ENCODE peak calls at places on chromosomes 5 and 9, in nine cellular contexts. F is prostate gland, A is neural progenitor cell, H is hepatocyte, K is adrenal gland, B is lower lobe of right lung, O is upper lobe of right lung, D is tibial artery, I is heart left ventricle. M is an unnamed sample.

GRCh38 chr9:34992376-34992951 is 2.9 kb downstream of the DNAJB5 start:
- DNase-seq in O (no peak), K (peak; percentile 87), A (peak; percentile 8), I (peak; percentile 80), F (no peak), H (peak; percentile 78), D (peak; percentile 93), B (no peak), M (no peak)

GRCh38 chr5:145856285-145856818 is 16.5 kb downstream of the GRXCR2 start:
- DNase-seq in A (peak; percentile 73), H (peak; percentile 73), F (peak; percentile 19), O (peak; percentile 67), B (peak; percentile 58), K (peak; percentile 63), D (peak; percentile 65), I (peak; percentile 65), M (peak; percentile 78)

GRCh38 chr5:146291421-146292074 is 47.1 kb upstream of the POU4F3 start:
- DNase-seq in I (no peak), F (no peak), K (no peak), A (peak; percentile 79), D (no peak), O (no peak), H (peak; percentile 72), B (no peak), M (peak; percentile 69)

GRCh38 chr5:151082976-151083651 is 2.3 kb upstream of the TNIP1 start:
- DNase-seq in B (peak; percentile 66), H (peak; percentile 73), F (no peak), I (no peak), O (peak; percentile 70), K (no peak), A (no peak), D (no peak), M (no peak)

GRCh38 chr9:91770229-91770628 is 179.8 kb downstream of the ROR2 start:
- DNase-seq in D (no peak), K (no peak), B (no peak), H (no peak), O (no peak), F (no peak), I (no peak), A (no peak), M (no peak)

GRCh38 chr9:126633881-126634558 is 20.3 kb downstream of the LMX1B start:
- DNase-seq in D (no peak), A (no peak), F (no peak), H (no peak), K (no peak), I (no peak), O (no peak), B (no peak), M (no peak)

GRCh38 chr5:1011226-1011631 is 2.6 kb downstream of the NKD2 start:
- DNase-seq in O (peak; percentile 74), F (no peak), I (peak; percentile 52), B (peak; percentile 56), D (no peak), K (peak; percentile 17), A (peak; percentile 76), H (peak; percentile 63), M (peak; percentile 54)

GRCh38 chr5:16461782-16462181 is 3.8 kb downstream of the ZNF622 start:
- DNase-seq in I (no peak), A (no peak), O (no peak), H (no peak), F (no peak), B (no peak), D (no peak), K (no peak), M (peak; percentile 89)

GRCh38 chr5:77627869-77628674 is 10.4 kb downstream of the OTP start:
- DNase-seq in O (no peak), A (peak; percentile 61), H (no peak), F (no peak), D (no peak), I (no peak), K (no peak), B (no peak), M (no peak)

GRCh38 chr5:77629553-77630245 is 8.8 kb downstream of the OTP start:
- DNase-seq in D (no peak), O (no peak), F (no peak), B (no peak), K (no peak), H (no peak), I (no peak), A (peak; percentile 58), M (no peak)

GRCh38 chr5:77630246-77631165 is 8.0 kb downstream of the OTP start:
- DNase-seq in I (peak; percentile 67), K (peak; percentile 38), O (peak; percentile 73), A (peak; percentile 86), B (peak; percentile 56), D (no peak), F (no peak), H (peak; percentile 68), M (no peak)

GRCh38 chr5:77631166-77631582 is 7.3 kb downstream of the OTP start:
- DNase-seq in B (no peak), H (no peak), K (no peak), D (no peak), F (no peak), A (no peak), O (no peak), I (no peak), M (no peak)

DNA sequence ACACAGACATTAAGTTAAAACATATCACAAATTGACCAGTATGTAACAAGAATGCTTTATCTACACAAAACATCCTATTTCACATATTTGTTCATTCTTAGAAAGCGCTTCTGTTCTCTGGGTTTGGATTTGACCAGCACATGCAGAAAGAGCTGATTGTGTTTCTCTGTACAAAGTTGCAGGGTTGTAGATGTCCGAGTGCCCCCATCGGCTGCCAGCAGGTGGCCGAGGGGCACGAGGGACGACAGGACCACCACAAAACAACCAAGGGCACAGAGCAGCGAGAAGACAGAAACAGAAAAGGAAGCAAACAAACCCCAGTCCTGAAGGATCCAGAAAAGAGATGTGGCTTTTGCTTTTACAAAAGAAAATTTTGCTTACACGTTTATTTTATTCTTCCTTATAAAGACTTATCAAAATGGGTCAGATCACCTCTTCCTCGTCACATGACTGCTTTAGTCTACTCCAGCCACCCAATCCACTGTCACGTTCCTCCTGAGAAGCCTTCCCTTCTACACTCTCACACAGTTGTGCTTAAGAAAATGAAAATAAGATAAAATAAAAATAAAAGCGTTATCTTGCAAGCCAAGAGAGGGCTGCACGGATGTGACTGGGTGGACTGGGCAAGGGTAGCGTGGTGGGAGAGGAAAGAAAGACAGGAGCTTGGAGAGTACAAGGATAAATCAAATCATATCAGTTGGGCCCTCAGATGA is 9.5 kb downstream of the OTP start:
- DNase-seq in I (no peak), O (no peak), A (peak; percentile 36), D (no peak), H (no peak), F (no peak), B (no peak), K (no peak), M (no peak)
- TF ChIP-seq CTCF in I (no peak), O (no peak), A (peak; percentile 31), D (no peak), H (no peak), F (no peak), B (no peak), K (no peak), M (no peak)

GRCh38 chr9:131402073-131402472 is 8.2 kb downstream of the PRRC2B start:
- DNase-seq in D (no peak), O (no peak), F (no peak), K (peak; percentile 51), A (no peak), B (no peak), I (no peak), H (no peak), M (no peak)

GRCh38 chr9:131403493-131403773 is 9.5 kb downstream of the PRRC2B start:
- DNase-seq in B (no peak), F (no peak), K (no peak), A (no peak), D (no peak), H (no peak), I (no peak), O (no peak), M (no peak)

GRCh38 chr9:131404987-131405386 is 11.1 kb downstream of the PRRC2B start:
- DNase-seq in I (no peak), H (no peak), B (no peak), K (peak; percentile 48), A (no peak), O (no peak), F (no peak), D (no peak), M (no peak)

GRCh38 chr9:131404581-131404980 is 10.7 kb downstream of the PRRC2B start:
- DNase-seq in F (no peak), A (no peak), I (no peak), K (no peak), H (no peak), O (no peak), D (no peak), B (no peak), M (peak; percentile 91)

DNA sequence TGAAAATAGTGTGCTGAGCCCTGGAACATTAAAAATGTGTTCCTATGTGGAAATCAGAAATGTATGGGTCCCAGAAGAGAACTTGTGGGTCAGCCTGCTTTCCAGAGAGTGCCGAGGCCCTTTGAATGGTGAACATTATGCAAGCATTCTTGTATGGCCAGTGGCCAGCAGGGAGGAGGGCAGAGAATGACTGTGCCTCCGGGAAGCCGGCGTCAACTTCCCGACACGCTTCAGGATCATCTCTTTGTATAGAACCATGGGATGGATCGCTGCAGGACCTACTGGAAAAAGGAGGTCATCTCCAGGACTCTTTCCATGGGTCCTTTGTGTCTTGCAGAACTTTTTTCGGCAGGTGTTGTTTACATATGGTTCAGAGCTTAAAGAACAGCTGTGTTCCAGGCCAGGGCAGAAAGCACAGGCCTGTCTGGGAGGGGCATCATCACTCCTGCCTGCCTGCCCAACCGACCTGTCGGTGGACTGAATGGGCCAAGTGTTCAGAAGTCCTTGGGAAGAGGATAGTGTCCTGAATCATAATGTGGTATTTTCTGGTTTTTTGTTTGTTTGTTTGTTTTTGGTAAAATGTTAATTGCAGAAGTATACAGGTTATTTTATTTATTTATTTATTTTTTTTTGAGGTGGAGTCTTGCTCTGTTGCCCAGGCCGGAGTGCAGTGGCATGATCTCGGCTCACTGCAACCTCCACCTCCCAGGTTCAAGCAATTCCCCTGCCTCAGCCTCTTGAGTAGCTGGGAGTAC is 9.0 kb downstream of the PRRC2B start:
- DNase-seq in F (peak; percentile 89), D (peak; percentile 94), K (peak; percentile 94), A (peak; percentile 82), I (peak; percentile 87), O (peak; percentile 87), B (peak; percentile 84), H (peak; percentile 83), M (peak; percentile 94)
- H3K4me1 ChIP-seq in F (peaks cover 40% of the 10 kb centered on the region), D (peaks cover 98% of the 10 kb centered on the region), K (peaks cover 78% of the 10 kb centered on the region), A (peaks cover 90% of the 10 kb centered on the region), I (peaks cover 99% of the 10 kb centered on the region), O (peaks cover 92% of the 10 kb centered on the region), B (peaks cover 100% of the 10 kb centered on the region), H (peaks cover 65% of the 10 kb centered on the region), M (peaks cover 68% of the 10 kb centered on the region)

GRCh38 chr9:95796029-95796428 is 79.5 kb upstream of the ERCC6L2 start:
- DNase-seq in O (no peak), I (no peak), F (no peak), D (no peak), H (no peak), A (no peak), B (no peak), K (no peak), M (no peak)
- H3K27ac ChIP-seq in O (no peak overlapping the region), I (no peak overlapping the region), F (no peak overlapping the region), D (no peak overlapping the region), H (no peak overlapping the region), A (no peak overlapping the region), B (no peak overlapping the region), K (no peak overlapping the region), M (no peak overlapping the region)

GRCh38 chr5:172710695-172711094 is 60.3 kb downstream of the DUSP1 start:
- DNase-seq in I (no peak), O (no peak), H (no peak), A (no peak), D (no peak), K (no peak), F (no peak), B (no peak), M (no peak)

GRCh38 chr5:172705576-172706084 is 64.6 kb downstream of the NEURL1B start:
- DNase-seq in H (no peak), D (no peak), F (no peak), O (no peak), I (no peak), B (no peak), K (no peak), A (no peak), M (no peak)

GRCh38 chr5:172706796-172707195 is 64.2 kb downstream of the DUSP1 start:
- DNase-seq in O (peak; percentile 53), H (no peak), A (no peak), B (no peak), F (no peak), D (no peak), I (peak; percentile 44), K (no peak), M (no peak)

GRCh38 chr5:172708183-172708505 is 62.9 kb downstream of the DUSP1 start:
- DNase-seq in O (no peak), I (no peak), H (no peak), A (no peak), K (no peak), B (no peak), D (no peak), F (no peak), M (no peak)

GRCh38 chr5:172707285-172708182 is 63.5 kb downstream of the DUSP1 start:
- DNase-seq in K (peak; percentile 67), I (peak; percentile 65), F (no peak), B (no peak), D (no peak), H (peak; percentile 72), O (peak; percentile 69), A (peak; percentile 81), M (peak; percentile 75)
- TF ChIP-seq CTCF in K (peak; percentile 39), I (peak; percentile 43), F (no peak), B (peak; percentile 48), D (peak; percentile 29), H (peak; percentile 60), O (peak; percentile 45), A (peak; percentile 67), M (peak; percentile 51)

M was measured in cardiac muscle cell.